ENCODE peak calls at places on chromosome 7, in ten cellular contexts. A, Z, V, K, F, G, H, Y, J and L are unnamed samples.

GRCh38 chr7:25894002-25894901 is 257.7 kb upstream of the NFE2L3 start:
- DNase-seq in K (no peak), G (no peak), J (no peak), Z (peak; percentile 4), Y (no peak), H (no peak), A (no peak), F (peak; percentile 80), V (peak; percentile 8), L (no peak)

GRCh38 chr7:33558961-33559710 is 346.2 kb upstream of the BMPER start:
- DNase-seq in A (no peak), J (no peak), V (no peak), H (peak; percentile 12), F (no peak), G (no peak), K (no peak), Z (no peak), Y (no peak), L (no peak)

GRCh38 chr7:47290867-47291266 is 291.0 kb downstream of the TNS3 start:
- DNase-seq in H (no peak), K (no peak), Z (no peak), A (no peak), G (no peak), Y (no peak), F (peak; percentile 39), V (no peak), J (no peak), L (no peak)

GRCh38 chr7:157429001-157429679 is 92.3 kb downstream of the DNAJB6 start:
- DNase-seq in H (no peak), J (no peak), K (no peak), G (no peak), F (no peak), A (no peak), V (no peak), Z (no peak), Y (no peak), L (no peak)

GRCh38 chr7:117010375-117011133 is 57.3 kb downstream of the ST7 start:
- DNase-seq in J (no peak), A (no peak), V (no peak), G (no peak), K (peak; percentile 31), F (peak; percentile 50), H (no peak), Z (no peak), Y (no peak), L (no peak)

GRCh38 chr7:40945788-40946187 is 757.1 kb downstream of the INHBA start:
- DNase-seq in F (peak; percentile 41), V (no peak), Y (no peak), K (no peak), Z (no peak), G (no peak), H (no peak), J (no peak), A (no peak), L (no peak)

GRCh38 chr7:1965579-1966294 is 267.0 kb downstream of the MAD1L1 start:
- DNase-seq in A (no peak), Y (no peak), Z (no peak), F (no peak), K (no peak), H (no peak), V (no peak), J (no peak), G (no peak), L (no peak)

GRCh38 chr7:68692511-68692910 is 905.8 kb upstream of the AUTS2 start:
- DNase-seq in A (no peak), J (no peak), G (no peak), H (no peak), K (no peak), Z (no peak), Y (no peak), F (no peak), V (no peak), L (no peak)

GRCh38 chr7:33243319-33243881 is 114.0 kb downstream of the BBS9 start:
- DNase-seq in H (peak; percentile 72), J (no peak), F (peak; percentile 61), K (no peak), A (no peak), G (no peak), Z (peak; percentile 82), Y (no peak), V (no peak), L (peak; percentile 53)

GRCh38 chr7:12888727-12889126 is 201.3 kb downstream of the ARL4A start:
- DNase-seq in Y (no peak), K (no peak), V (no peak), F (peak; percentile 47), G (no peak), Z (no peak), J (no peak), A (no peak), H (no peak), L (no peak)

GRCh38 chr7:101753316-101753715 is 64.1 kb upstream of the CUX1 start:
- DNase-seq in Y (no peak), G (no peak), F (no peak), Z (no peak), V (no peak), J (no peak), K (no peak), A (no peak), H (no peak), L (no peak)

GRCh38 chr7:126685018-126685573 is 567.6 kb downstream of the GRM8 start:
- DNase-seq in J (no peak), F (no peak), A (no peak), Y (no peak), V (no peak), G (no peak), Z (no peak), K (no peak), H (no peak), L (no peak)

GRCh38 chr7:98878365-98879197 is at the start of gene TRRAP:
- DNase-seq in K (peak; percentile 75), J (peak; percentile 71), Z (peak; percentile 37), H (peak; percentile 66), V (peak; percentile 62), A (peak; percentile 49), Y (peak; percentile 72), G (peak; percentile 73), F (peak; percentile 77), L (peak; percentile 43)

GRCh38 chr7:157514746-157515145 is 177.9 kb downstream of the DNAJB6 start:
- DNase-seq in A (no peak), G (no peak), H (no peak), F (no peak), V (no peak), Z (no peak), J (no peak), Y (no peak), K (no peak), L (no peak)

GRCh38 chr7:33495207-33495606 is 365.8 kb downstream of the BBS9 start:
- DNase-seq in Y (no peak), K (no peak), G (no peak), A (no peak), Z (no peak), F (peak; percentile 34), V (no peak), H (no peak), J (no peak), L (no peak)

GRCh38 chr7:28695300-28696261 is 262.5 kb downstream of the TRIL start:
- DNase-seq in F (no peak), V (no peak), H (no peak), A (no peak), K (no peak), J (no peak), G (no peak), Y (no peak), Z (no peak), L (no peak)

GRCh38 chr7:56048245-56048644 is 3.0 kb downstream of the PSPH start:
- DNase-seq in Y (no peak), G (no peak), F (no peak), A (no peak), Z (no peak), K (no peak), H (no peak), V (no peak), J (no peak), L (no peak)